ENCODE peak calls at places on chromosomes 6 and 20, in four cellular contexts. K is A549, P is K562, C is suprapubic skin. H is an unnamed sample.

GRCh38 chr20:38853759-38854158 is 48.3 kb downstream of the PPP1R16B start:
- DNase-seq in K (no peak), P (no peak), C (no peak), H (no peak)

GRCh38 chr6:36769676-36770499 is 69.4 kb downstream of the CPNE5 start:
- DNase-seq in K (no peak), P (peak; percentile 34), C (no peak), H (no peak)

GRCh38 chr6:3385660-3386151 is 71.1 kb downstream of the SLC22A23 start:
- DNase-seq in K (no peak), P (no peak), C (peak; percentile 80), H (no peak)

GRCh38 chr20:47336013-47336754 is 20.3 kb downstream of the ZMYND8 start:
- DNase-seq in K (no peak), P (no peak), C (no peak), H (peak; percentile 43)

GRCh38 chr6:55011034-55011433 is 163.3 kb upstream of the HCRTR2 start:
- DNase-seq in K (no peak), P (no peak), C (no peak), H (no peak)

GRCh38 chr6:148491638-148492210 is 149.1 kb downstream of the SASH1 start:
- DNase-seq in K (no peak), P (no peak), C (no peak), H (no peak)

GRCh38 chr6:105243487-105243886 is 63.7 kb upstream of the POPDC3 start:
- DNase-seq in K (no peak), P (no peak), C (no peak), H (no peak)

GRCh38 chr6:54813901-54814300 is 32.7 kb upstream of the FAM83B start:
- DNase-seq in K (no peak), P (no peak), C (no peak), H (no peak)

GRCh38 chr20:33211817-33212424 is 5.2 kb upstream of the BPIFA3 start:
- DNase-seq in K (peak; percentile 83), P (peak; percentile 68), C (no peak), H (no peak)

GRCh38 chr20:41245086-41245707 is 72.3 kb downstream of the ZHX3 start:
- DNase-seq in K (no peak), P (no peak), C (no peak), H (no peak)

GRCh38 chr20:17966432-17967312 is 1.9 kb downstream of the SNX5 start:
- DNase-seq in K (peak; percentile 64), P (peak; percentile 43), C (no peak), H (no peak)

GRCh38 chr6:133945158-133945557 is 7.9 kb upstream of the TBPL1 start:
- DNase-seq in K (no peak), P (no peak), C (no peak), H (no peak)

GRCh38 chr6:118896339-118897136 is 2.6 kb downstream of the ASF1A start:
- DNase-seq in K (peak; percentile 18), P (peak; percentile 74), C (no peak), H (no peak)

GRCh38 chr20:4065405-4065841 is 50.1 kb upstream of the RNF24 start:
- DNase-seq in K (no peak), P (no peak), C (no peak), H (no peak)

GRCh38 chr20:34079818-34080217 is 32.2 kb downstream of the EIF2S2 start:
- DNase-seq in K (no peak), P (no peak), C (no peak), H (no peak)

GRCh38 chr6:138162104-138162946 is 586 bp downstream of the ARFGEF3 start:
- DNase-seq in K (peak; percentile 10), P (no peak), C (no peak), H (no peak)

GRCh38 chr6:113301651-113302050 is 555.5 kb upstream of the MARCKS start:
- DNase-seq in K (no peak), P (no peak), C (no peak), H (no peak)

GRCh38 chr6:149750136-149750609 is 632 bp downstream of the PCMT1 start:
- DNase-seq in K (peak; percentile 47), P (peak; percentile 92), C (no peak), H (peak; percentile 64)

GRCh38 chr6:37218061-37218460 is 39.5 kb upstream of the TBC1D22B start:
- DNase-seq in K (no peak), P (no peak), C (no peak), H (no peak)

GRCh38 chr6:149028767-149029405 is 282.1 kb downstream of the UST start:
- DNase-seq in K (peak; percentile 32), P (peak; percentile 90), C (no peak), H (peak; percentile 79)

GRCh38 chr6:10537726-10538125 is 16.6 kb downstream of the GCNT2 start:
- DNase-seq in K (no peak), P (no peak), C (no peak), H (no peak)

GRCh38 chr20:17543531-17543961 is 12.4 kb upstream of the BFSP1 start:
- DNase-seq in K (no peak), P (no peak), C (no peak), H (no peak)

GRCh38 chr6:32936247-32937152 is 4.3 kb downstream of the HLA-DMB start:
- DNase-seq in K (no peak), P (no peak), C (no peak), H (no peak)

GRCh38 chr6:108737594-108738546 is 110.4 kb upstream of the ARMC2 start:
- DNase-seq in K (peak; percentile 43), P (peak; percentile 93), C (no peak), H (no peak)

GRCh38 chr6:71608646-71609045 is 277.7 kb upstream of the RIMS1 start:
- DNase-seq in K (no peak), P (no peak), C (no peak), H (no peak)

GRCh38 chr20:49717693-49718092 is 4.0 kb upstream of the B4GALT5 start:
- DNase-seq in K (peak; percentile 43), P (peak; percentile 44), C (no peak), H (no peak)
- TF ChIP-seq POLR2A in K (no peak), P (no peak), C (no peak), H (no peak)

GRCh38 chr20:11703119-11703518 is 214.6 kb upstream of the BTBD3 start:
- DNase-seq in K (no peak), P (no peak), C (no peak), H (no peak)
- TF ChIP-seq EP300 in K (no peak), P (no peak), C (no peak), H (no peak)

DNA sequence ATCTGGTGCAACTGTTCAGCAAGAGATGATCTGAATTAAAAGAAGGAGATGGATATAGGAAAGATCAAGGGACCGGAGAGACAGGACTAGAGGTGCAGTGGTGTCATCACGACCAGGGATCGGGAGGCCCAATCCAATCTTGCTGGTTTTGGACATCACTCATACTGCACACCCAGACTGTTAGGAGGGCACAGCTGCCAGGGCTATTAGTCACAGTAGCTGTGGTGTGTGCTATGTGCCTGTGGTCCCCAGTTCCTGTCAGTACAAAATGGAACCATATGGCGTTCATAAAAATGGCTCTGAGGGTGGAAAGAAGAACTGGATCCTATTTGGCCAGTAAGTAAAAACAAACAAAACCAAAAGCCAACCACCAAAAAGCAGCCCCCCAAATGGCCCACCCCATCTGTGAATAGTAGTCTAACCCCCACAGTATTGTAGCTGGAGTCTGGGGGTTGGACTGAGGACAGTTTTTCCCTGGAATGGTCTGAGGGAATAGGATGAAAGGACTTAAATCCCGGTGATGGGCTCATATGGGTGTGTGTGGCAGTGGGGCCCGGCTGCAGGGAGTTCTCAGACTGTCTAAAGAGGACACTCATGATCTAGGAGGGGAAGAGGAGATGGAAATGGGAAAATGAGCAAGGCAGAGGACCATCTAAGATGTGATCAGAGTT is 9.3 kb upstream of the NNAT start:
- DNase-seq in K (no peak), P (no peak), C (no peak), H (no peak)
- TF ChIP-seq POLR2A in K (no peak), P (no peak), C (no peak), H (no peak)

DNA sequence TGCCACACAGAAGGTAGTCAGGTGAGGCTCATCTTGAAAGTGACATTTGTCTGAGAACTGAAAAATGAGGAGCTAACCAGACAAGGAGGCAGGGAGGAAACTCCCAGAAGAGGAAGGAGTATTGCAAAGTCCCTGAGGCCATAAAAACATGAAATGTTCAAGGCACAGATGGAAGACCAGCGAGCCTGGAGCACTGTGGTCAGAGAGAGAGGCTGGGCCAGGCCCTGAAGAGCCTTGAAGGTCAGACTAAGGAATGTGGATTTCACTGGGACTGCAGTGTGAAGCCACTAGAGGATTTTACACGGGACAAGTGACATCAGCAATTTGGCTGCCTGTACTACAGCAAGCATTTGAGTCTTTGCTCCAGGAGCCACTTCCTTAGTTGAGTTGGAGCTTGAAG is 21.1 kb upstream of the TMEM181 start:
- DNase-seq in K (no peak), P (no peak), C (no peak), H (no peak)
- TF ChIP-seq EP300 in K (no peak), P (no peak), C (no peak), H (no peak)

DNA sequence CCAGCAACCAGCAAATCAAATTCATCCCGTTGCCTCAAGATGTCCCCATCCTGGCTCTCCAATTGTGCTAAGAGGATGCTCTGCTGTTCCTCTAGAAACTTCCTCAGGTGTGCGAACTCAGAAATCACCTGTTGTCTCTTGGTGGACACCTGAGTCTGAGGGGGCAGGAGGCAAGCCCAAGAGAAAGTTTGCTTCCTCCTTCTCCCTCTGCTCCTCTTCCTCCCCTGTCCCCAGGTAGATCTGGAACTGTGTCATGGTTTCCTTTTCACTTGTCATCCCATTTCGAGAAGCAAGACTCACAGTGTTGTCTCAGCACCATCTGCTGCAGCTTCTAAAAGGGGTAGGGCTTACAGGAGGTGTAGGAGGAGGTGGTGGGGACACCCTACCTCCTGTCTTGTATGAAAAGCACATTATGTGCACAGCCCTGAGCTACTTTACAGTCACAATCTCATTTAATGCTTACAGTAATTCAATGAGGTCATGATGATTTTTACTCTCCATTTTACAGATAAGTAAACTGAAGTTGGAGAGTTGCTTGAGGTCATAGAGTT is 2.5 kb downstream of the TRIM10 start:
- DNase-seq in K (no peak), P (no peak), C (no peak), H (no peak)
- TF ChIP-seq POLR2A in K (no peak), P (no peak), C (no peak), H (no peak)

GRCh38 chr6:116579143-116579542 is 7.8 kb downstream of the RWDD1 start:
- DNase-seq in K (no peak), P (no peak), C (no peak), H (no peak)

GRCh38 chr6:116575227-116575626 is 3.9 kb downstream of the RWDD1 start:
- DNase-seq in K (no peak), P (no peak), C (no peak), H (no peak)

GRCh38 chr6:116577486-116577885 is 6.2 kb downstream of the RWDD1 start:
- DNase-seq in K (no peak), P (no peak), C (no peak), H (no peak)

DNA sequence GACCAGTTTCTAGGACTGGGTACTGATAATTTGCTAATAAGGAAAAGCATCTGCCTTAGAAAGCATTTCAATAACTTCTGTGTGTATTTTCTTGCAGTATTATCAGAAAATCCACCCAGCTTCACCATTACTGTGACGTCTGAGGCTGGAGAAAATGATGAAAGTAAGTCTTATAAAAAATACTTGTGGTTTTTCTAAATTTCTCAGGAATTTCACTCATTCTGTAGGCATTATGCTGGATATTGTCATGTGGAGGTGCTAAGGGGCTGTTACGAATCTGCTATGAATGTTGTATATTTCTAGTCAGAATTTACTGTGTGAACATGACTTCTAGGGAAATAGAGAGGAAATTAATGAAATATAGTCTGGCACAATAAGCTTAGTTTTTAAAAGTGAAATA is 8.9 kb downstream of the RWDD1 start:
- DNase-seq in K (no peak), P (no peak), C (no peak), H (no peak)
- TF ChIP-seq EP300 in K (no peak), P (no peak), C (no peak), H (no peak)

H was measured in ovary.